ENCODE peak calls at places on chromosomes 2 and 18, in eight cellular contexts. R, Q, V, O, I, C, J and A are unnamed samples.

GRCh38 chr2:25371253-25372241 is 29.8 kb upstream of the DNMT3A start:
- DNase-seq in O (no peak), R (no peak), Q (no peak), J (no peak), V (no peak), I (peak; percentile 72), C (no peak), A (no peak)

GRCh38 chr2:62293490-62294212 is 97.7 kb downstream of the B3GNT2 start:
- DNase-seq in Q (peak; percentile 48), C (no peak), I (peak; percentile 61), R (peak; percentile 31), V (peak; percentile 37), J (peak; percentile 30), O (no peak), A (peak; percentile 94)

GRCh38 chr2:195532628-195533271 is 124.3 kb upstream of the SLC39A10 start:
- DNase-seq in C (no peak), V (peak; percentile 69), O (peak; percentile 53), Q (no peak), I (no peak), R (peak; percentile 32), J (no peak), A (no peak)

GRCh38 chr2:237227190-237227988 is 141.7 kb downstream of the COPS8 start:
- DNase-seq in C (peak; percentile 19), V (peak; percentile 99), J (peak; percentile 93), Q (no peak), O (no peak), I (no peak), R (no peak), A (peak; percentile 71)

GRCh38 chr2:157837851-157838441 is 38.2 kb downstream of the ACVR1 start:
- DNase-seq in J (no peak), V (peak; percentile 33), O (no peak), Q (peak; percentile 64), R (no peak), I (peak; percentile 35), C (no peak), A (no peak)

GRCh38 chr2:177279847-177280246 is 15.3 kb upstream of the NFE2L2 start:
- DNase-seq in I (no peak), C (no peak), R (no peak), O (no peak), V (no peak), J (no peak), Q (no peak), A (no peak)

GRCh38 chr2:41967426-41968181 is 80.2 kb upstream of the PKDCC start:
- DNase-seq in J (peak; percentile 66), V (peak; percentile 47), R (no peak), C (no peak), Q (no peak), O (no peak), I (no peak), A (no peak)

GRCh38 chr2:19046986-19047780 is 311.2 kb downstream of the OSR1 start:
- DNase-seq in C (no peak), J (peak; percentile 25), I (no peak), V (peak; percentile 65), R (no peak), O (no peak), Q (no peak), A (no peak)

GRCh38 chr2:164182116-164182637 is 439.1 kb downstream of the GRB14 start:
- DNase-seq in O (no peak), J (no peak), I (no peak), R (no peak), C (no peak), Q (no peak), V (no peak), A (no peak)

GRCh38 chr18:12741351-12741750 is 38.5 kb downstream of the PSMG2 start:
- DNase-seq in Q (peak; percentile 46), V (peak; percentile 52), O (no peak), J (peak; percentile 92), C (no peak), R (no peak), I (no peak), A (peak; percentile 89)

GRCh38 chr18:46696268-46696667 is 39.2 kb upstream of the LOXHD1 start:
- DNase-seq in Q (no peak), J (no peak), O (no peak), V (no peak), I (no peak), R (no peak), C (no peak), A (no peak)

GRCh38 chr2:170812716-170813585 is 3.7 kb upstream of the GAD1 start:
- DNase-seq in I (peak; percentile 92), V (peak; percentile 67), C (peak; percentile 80), J (peak; percentile 97), Q (peak; percentile 62), R (peak; percentile 85), O (peak; percentile 73), A (peak; percentile 34)

GRCh38 chr18:79548986-79549637 is 130.5 kb upstream of the CTDP1 start:
- DNase-seq in Q (no peak), I (no peak), J (no peak), C (no peak), R (no peak), O (no peak), V (no peak), A (no peak)

GRCh38 chr2:241860184-241861078 is 1.7 kb upstream of the PDCD1 start:
- DNase-seq in C (no peak), J (peak; percentile 91), O (peak; percentile 48), I (no peak), Q (peak; percentile 48), V (no peak), R (no peak), A (no peak)

GRCh38 chr2:191847764-191848163 is 876 bp upstream of the CAVIN2 start:
- DNase-seq in Q (no peak), J (no peak), I (no peak), R (no peak), C (no peak), V (no peak), O (no peak), A (no peak)

GRCh38 chr2:46561731-46562450 is 82.5 kb downstream of the TMEM247 start:
- DNase-seq in C (no peak), O (no peak), J (no peak), V (no peak), Q (no peak), I (no peak), R (no peak), A (no peak)

GRCh38 chr18:39497819-39498218 is 1932.2 kb upstream of the CELF4 start:
- DNase-seq in C (no peak), Q (no peak), O (no peak), J (no peak), I (no peak), V (no peak), R (no peak), A (no peak)
- H2AFZ ChIP-seq in C (no peak overlapping the region), Q (no peak overlapping the region), O (no peak overlapping the region), J (no peak overlapping the region), I (no peak overlapping the region), V (no peak overlapping the region), R (no peak overlapping the region), A (no peak overlapping the region)

DNA sequence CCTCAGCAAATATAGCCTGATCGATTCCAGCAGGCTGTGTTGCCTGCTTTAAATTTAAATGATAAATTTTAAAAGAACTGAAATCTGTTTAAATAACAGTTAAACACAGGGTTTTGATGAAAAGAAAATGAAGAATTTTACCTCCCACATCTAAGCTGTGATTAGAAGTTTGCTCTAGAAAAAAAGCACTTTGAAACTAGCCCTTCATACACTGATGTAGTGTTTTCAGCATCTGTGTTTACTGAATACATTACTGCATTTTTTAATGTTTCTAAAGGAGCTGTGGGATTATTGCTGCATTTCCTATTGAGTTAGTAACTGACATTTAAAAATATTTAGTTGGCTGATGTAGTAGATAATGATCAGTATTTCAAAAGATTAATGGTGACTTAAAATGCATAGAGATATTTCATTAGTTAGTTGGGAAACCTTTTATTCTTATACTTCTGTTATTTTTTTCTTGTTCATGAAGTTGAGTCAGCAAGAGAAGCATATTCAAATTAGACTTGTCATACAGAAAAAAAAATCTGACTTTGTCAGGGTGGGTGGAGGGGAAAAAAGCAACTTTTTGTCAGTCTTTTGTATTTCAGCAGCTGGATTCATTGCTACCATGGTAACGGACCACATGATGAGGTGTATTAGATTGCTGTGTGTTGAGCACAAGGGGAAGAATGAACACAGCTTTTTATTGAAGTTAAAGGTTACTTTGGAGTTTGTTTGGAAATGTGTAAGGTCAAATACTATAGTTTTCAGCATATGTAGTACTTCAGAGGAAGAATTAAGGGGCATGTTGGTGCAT is at the start of gene DTNA:
- DNase-seq in V (peak; percentile 97), R (no peak), C (no peak), I (peak; percentile 71), O (no peak), Q (peak; percentile 18), J (no peak), A (no peak)
- H2AFZ ChIP-seq in V (no peak within 1 kb of the TSS), R (no peak within 1 kb of the TSS), C (no peak within 1 kb of the TSS), I (peak within 1 kb of the TSS; percentile 1), O (no peak within 1 kb of the TSS), Q (peak within 1 kb of the TSS; percentile 86), J (peak within 1 kb of the TSS; percentile 49), A (no peak within 1 kb of the TSS)

DNA sequence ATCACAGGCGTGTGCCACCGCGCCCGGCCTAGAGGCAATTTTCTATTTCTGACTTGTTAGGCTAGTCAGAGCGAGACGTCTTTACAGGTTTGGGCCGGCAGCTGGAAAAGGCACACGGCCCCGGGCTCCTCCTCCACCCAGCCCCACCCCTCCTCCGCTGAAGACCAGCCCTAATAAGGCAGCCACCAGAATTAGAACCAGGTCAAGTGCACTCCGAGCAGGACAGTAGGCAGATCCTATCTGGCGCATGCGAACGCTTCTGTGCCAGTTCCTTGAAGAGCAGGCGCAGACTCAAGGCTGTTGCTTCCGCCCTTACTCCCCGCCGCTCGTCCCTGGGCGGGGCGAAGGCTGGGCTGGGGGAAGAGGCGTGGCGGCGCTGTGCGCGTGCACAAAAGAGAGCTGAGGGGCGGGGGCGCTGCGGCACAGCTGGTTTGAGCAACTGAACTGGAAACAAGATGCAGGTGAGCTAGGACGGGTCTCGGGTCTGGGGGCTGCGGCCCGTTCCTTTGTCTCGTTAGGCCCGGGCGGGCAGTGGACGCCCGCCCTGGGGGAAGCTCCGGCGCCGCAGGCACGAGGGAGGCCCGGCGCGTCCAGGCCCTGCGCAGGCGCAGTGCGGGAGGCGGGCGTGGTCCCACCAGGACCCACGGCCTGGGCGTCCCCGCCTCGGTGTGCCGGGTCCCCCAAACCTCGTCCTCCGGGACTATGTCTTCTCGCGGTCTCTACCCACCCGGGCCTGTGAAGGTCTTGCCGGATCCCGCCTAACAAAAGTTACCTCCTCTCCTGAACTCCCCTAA is at the start of gene PDCL3:
- DNase-seq in R (peak; percentile 98), J (peak; percentile 98), Q (peak; percentile 96), V (peak; percentile 99), I (peak; percentile 98), O (peak; percentile 99), C (peak; percentile 97), A (peak; percentile 100)
- H2AFZ ChIP-seq in R (peak within 1 kb of the TSS; percentile 90), J (peak within 1 kb of the TSS; percentile 97), Q (peak within 1 kb of the TSS; percentile 99), V (peak within 1 kb of the TSS; percentile 90), I (peak within 1 kb of the TSS; percentile 84), O (peak within 1 kb of the TSS; percentile 97), C (peak within 1 kb of the TSS; percentile 88), A (peak within 1 kb of the TSS; percentile 95)

DNA sequence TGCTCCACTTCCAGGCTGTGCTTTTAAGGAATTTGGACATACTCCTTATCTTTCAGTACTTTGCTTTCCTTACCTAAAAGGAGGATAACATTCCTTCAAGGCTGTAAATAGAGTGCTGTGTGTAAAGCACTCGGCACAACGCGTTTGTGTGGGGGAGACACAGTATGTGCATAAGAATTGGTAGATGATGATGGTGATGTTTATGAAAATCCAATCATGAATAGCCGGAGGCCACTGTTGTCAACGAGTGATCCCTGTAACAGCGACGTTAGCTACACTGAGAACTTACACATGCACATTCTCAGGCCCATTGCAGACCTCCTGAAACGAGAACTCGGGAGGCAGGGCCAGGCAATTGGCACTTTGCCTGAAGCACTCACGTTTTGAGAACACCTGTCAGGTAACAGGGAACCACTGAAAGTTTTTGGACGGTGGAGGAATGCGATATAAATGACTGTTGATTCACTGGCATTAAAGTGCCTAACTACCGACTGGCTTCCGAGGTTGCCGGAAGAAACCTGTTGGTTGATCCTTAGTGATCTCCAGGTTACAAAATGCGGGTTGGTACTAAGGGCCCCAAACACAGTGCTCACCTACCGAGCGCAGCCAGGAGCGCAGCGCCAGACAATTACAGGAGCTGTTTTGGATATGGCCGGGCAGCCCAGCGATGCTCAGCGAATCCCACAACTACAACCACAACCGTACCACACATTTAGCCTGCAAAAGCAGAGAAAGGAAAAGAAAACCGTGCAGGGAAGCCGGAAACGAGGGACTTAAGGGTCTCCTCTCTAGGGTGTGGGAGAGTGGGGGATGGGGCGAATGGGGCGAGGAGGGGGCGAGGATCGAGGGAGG is 1.0 kb upstream of the MAP4K4 start:
- DNase-seq in V (no peak), I (peak; percentile 36), J (peak; percentile 73), R (no peak), O (no peak), C (no peak), Q (no peak), A (no peak)
- H2AFZ ChIP-seq in V (peak overlapping the region; percentile 34), I (peak overlapping the region; percentile 65), J (peak overlapping the region; percentile 84), R (peak overlapping the region; percentile 91), O (peak overlapping the region; percentile 79), C (peak overlapping the region; percentile 7), Q (peak overlapping the region; percentile 79), A (peak overlapping the region; percentile 70)